ENCODE peak calls at places on chromosome 1, in six cellular contexts. I is fibroblast of lung, K is neuronal stem cell, X is iris pigment epithelial cell, B is mesenchymal stem cell, A is lung. T is an unnamed sample.

GRCh38 chr1:9251501-9251900 is 16.9 kb downstream of the H6PD start:
- DNase-seq in A (no peak), I (no peak), B (no peak), K (no peak), X (no peak), T (no peak)

GRCh38 chr1:8077120-8077573 is 51.0 kb upstream of the ERRFI1 start:
- DNase-seq in K (no peak), A (peak), B (peak), X (peak), I (peak), T (peak)

GRCh38 chr1:26317143-26317542 is 615 bp upstream of the CD52 start:
- DNase-seq in X (no peak), A (no peak), K (no peak), B (no peak), I (no peak), T (no peak)

GRCh38 chr1:230191079-230191478 is 124.0 kb downstream of the GALNT2 start:
- DNase-seq in X (peak), I (peak), A (peak), K (no peak), B (peak), T (peak)

GRCh38 chr1:180040034-180040433 is 85.4 kb downstream of the CEP350 start:
- DNase-seq in K (no peak), X (peak), B (peak), A (no peak), I (peak), T (no peak)

GRCh38 chr1:228095938-228096337 is 7.2 kb downstream of the C1orf35 start:
- DNase-seq in B (no peak), A (no peak), I (no peak), X (no peak), K (no peak), T (no peak)

GRCh38 chr1:225670806-225671733 is 18.1 kb upstream of the ENAH start:
- DNase-seq in X (no peak), I (no peak), A (no peak), K (no peak), B (no peak), T (no peak)

GRCh38 chr1:8660455-8660854 is 157.0 kb downstream of the RERE start:
- DNase-seq in X (peak), K (no peak), I (peak), A (no peak), B (peak), T (peak)

GRCh38 chr1:115090547-115090946 is 1.2 kb upstream of the TSPAN2 start:
- DNase-seq in K (no peak), A (no peak), I (peak), X (peak), B (no peak), T (no peak)

GRCh38 chr1:3267550-3268270 is 186.8 kb upstream of the ARHGEF16 start:
- DNase-seq in I (no peak), X (no peak), B (no peak), K (no peak), A (no peak), T (no peak)

GRCh38 chr1:203630697-203631096 is 4.1 kb downstream of the ATP2B4 start:
- DNase-seq in B (no peak), K (no peak), A (no peak), X (no peak), I (no peak), T (peak)

GRCh38 chr1:58802640-58803476 is 19.0 kb upstream of the JUN start:
- DNase-seq in A (no peak), I (no peak), X (no peak), K (no peak), B (no peak), T (no peak)

GRCh38 chr1:163258181-163258580 is 55.5 kb upstream of the RGS5 start:
- DNase-seq in X (peak), B (peak), K (no peak), I (peak), A (no peak), T (no peak)

GRCh38 chr1:14889937-14890440 is 263.6 kb upstream of the TMEM51 start:
- DNase-seq in B (no peak), X (no peak), I (no peak), K (no peak), A (no peak), T (no peak)

GRCh38 chr1:72281637-72282270 is 585 bp downstream of the NEGR1 start:
- DNase-seq in A (no peak), B (no peak), X (no peak), K (peak), I (no peak), T (peak)

GRCh38 chr1:43994794-43995790 is 3.7 kb downstream of the CCDC24 start:
- DNase-seq in K (no peak), B (peak), X (peak), A (no peak), I (no peak), T (no peak)

GRCh38 chr1:23613191-23614126 is 54.2 kb upstream of the ID3 start:
- DNase-seq in A (no peak), B (no peak), K (no peak), I (no peak), X (no peak), T (no peak)

GRCh38 chr1:150082494-150082893 is 14.9 kb downstream of the VPS45 start:
- DNase-seq in X (no peak), B (no peak), I (no peak), K (no peak), A (no peak), T (no peak)

GRCh38 chr1:160726498-160727391 is 12.3 kb upstream of the SLAMF7 start:
- DNase-seq in A (peak), B (peak), K (peak), I (peak), X (peak), T (peak)

GRCh38 chr1:200034262-200034557 is 6.7 kb downstream of the NR5A2 start:
- DNase-seq in K (peak), X (no peak), B (no peak), I (no peak), A (no peak), T (no peak)

GRCh38 chr1:36703526-36704208 is 221.0 kb upstream of the CSF3R start:
- DNase-seq in X (peak), B (peak), A (peak), I (peak), K (peak), T (peak)

GRCh38 chr1:93262645-93263044 is 82.1 kb downstream of the CCDC18 start:
- DNase-seq in K (no peak), I (no peak), X (no peak), A (no peak), B (no peak), T (no peak)

GRCh38 chr1:236575523-236575922 is 28.8 kb downstream of the HEATR1 start:
- DNase-seq in B (peak), A (no peak), K (no peak), I (no peak), X (peak), T (no peak)

GRCh38 chr1:94715311-94715710 is 104.8 kb upstream of the SLC44A3 start:
- DNase-seq in K (no peak), B (no peak), X (no peak), A (no peak), I (no peak), T (no peak)

GRCh38 chr1:28326505-28326904 is 2.3 kb upstream of the MED18 start:
- DNase-seq in K (no peak), A (no peak), B (no peak), X (no peak), I (no peak), T (no peak)

GRCh38 chr1:166258017-166258416 is 91.2 kb upstream of the FAM78B start:
- DNase-seq in B (no peak), K (no peak), A (no peak), X (no peak), I (no peak), T (no peak)

GRCh38 chr1:206890125-206890637 is 7.1 kb upstream of the IL24 start:
- DNase-seq in B (no peak), K (no peak), X (peak), I (peak), A (no peak), T (no peak)

GRCh38 chr1:174200746-174201145 is 41.4 kb downstream of the RABGAP1L start:
- DNase-seq in K (no peak), X (no peak), I (no peak), B (no peak), A (no peak), T (no peak)

GRCh38 chr1:184890539-184890973 is 83.8 kb downstream of the NIBAN1 start:
- DNase-seq in B (peak), X (peak), I (peak), K (no peak), A (no peak), T (no peak)

GRCh38 chr1:90821793-90822359 is 104.8 kb upstream of the BARHL2 start:
- DNase-seq in X (no peak), B (no peak), K (no peak), A (no peak), I (no peak), T (no peak)

GRCh38 chr1:178607718-178608408 is 95.0 kb downstream of the TEX35 start:
- DNase-seq in K (no peak), X (peak), A (no peak), I (no peak), B (no peak), T (no peak)

GRCh38 chr1:7679873-7680790 is 91.0 kb upstream of the VAMP3 start:
- DNase-seq in I (peak), A (no peak), K (peak), X (peak), B (peak), T (peak)

GRCh38 chr1:215682232-215682631 is 115.1 kb downstream of the KCTD3 start:
- DNase-seq in I (no peak), X (no peak), B (no peak), A (no peak), K (no peak), T (no peak)

GRCh38 chr1:92424376-92424775 is 62.3 kb downstream of the GFI1 start:
- DNase-seq in X (no peak), B (no peak), I (no peak), K (no peak), A (no peak), T (no peak)

GRCh38 chr1:156465747-156466365 is 34.7 kb downstream of the MEF2D start:
- DNase-seq in B (no peak), A (no peak), K (no peak), I (peak), X (no peak), T (peak)

GRCh38 chr1:147673816-147674215 is 3.5 kb upstream of the ACP6 start:
- DNase-seq in A (no peak), K (no peak), B (no peak), X (no peak), I (no peak), T (no peak)

GRCh38 chr1:203929741-203930309 is 68.4 kb downstream of the SNRPE start:
- DNase-seq in I (no peak), A (no peak), B (no peak), X (no peak), K (no peak), T (no peak)

GRCh38 chr1:81725823-81726222 is 74.9 kb upstream of the ADGRL2 start:
- DNase-seq in X (no peak), K (no peak), A (no peak), I (no peak), B (no peak), T (no peak)

T was measured in thyroid gland.